ENCODE peak calls at places on chromosomes 7 and 10, in four cellular contexts. B is AG04450, Z is fibroblast of lung, X is fibroblast of villous mesenchyme. F is an unnamed sample.

GRCh38 chr7:19117081-19117869 is at the start of gene TWIST1:
- DNase-seq in X (peak), Z (peak), B (peak), F (peak)

GRCh38 chr7:79529214-79529895 is 75.9 kb upstream of the MAGI2 start:
- DNase-seq in X (no peak), Z (no peak), B (no peak), F (no peak)

GRCh38 chr7:106327538-106328481 is 43.0 kb upstream of the NAMPT start:
- DNase-seq in B (no peak), X (no peak), Z (no peak), F (no peak)

GRCh38 chr7:25132430-25132829 is 7.4 kb upstream of the CYCS start:
- DNase-seq in Z (no peak), X (no peak), B (no peak), F (no peak)

GRCh38 chr10:115956225-115957009 is 316.6 kb downstream of the GFRA1 start:
- DNase-seq in X (no peak), Z (peak), B (no peak), F (no peak)

GRCh38 chr10:2456834-2457233 is 610.5 kb upstream of the PFKP start:
- DNase-seq in X (no peak), B (no peak), Z (no peak), F (no peak)

GRCh38 chr7:155965010-155965409 is 152.7 kb upstream of the SHH start:
- DNase-seq in B (no peak), Z (peak), X (no peak), F (no peak)

GRCh38 chr10:3043512-3044368 is 23.6 kb upstream of the PFKP start:
- DNase-seq in Z (peak), B (no peak), X (peak), F (peak)

GRCh38 chr7:149440222-149440621 is 20.6 kb downstream of the ZNF777 start:
- DNase-seq in X (no peak), B (no peak), Z (no peak), F (no peak)

GRCh38 chr10:68096913-68097509 is 12.3 kb upstream of the MYPN start:
- DNase-seq in X (peak), B (no peak), Z (peak), F (peak)

GRCh38 chr10:106132956-106133355 is 1031.5 kb downstream of the SORCS1 start:
- DNase-seq in Z (no peak), X (no peak), B (no peak), F (no peak)

GRCh38 chr7:131949659-131950058 is 393.2 kb upstream of the PODXL start:
- DNase-seq in Z (no peak), X (no peak), B (no peak), F (no peak)

GRCh38 chr10:49187044-49187484 is 1.1 kb downstream of the TMEM273 start:
- DNase-seq in Z (no peak), X (no peak), B (no peak), F (no peak)

GRCh38 chr7:18221377-18222290 is 194.0 kb upstream of the PRPS1L1 start:
- DNase-seq in X (peak), B (no peak), Z (peak), F (peak)

GRCh38 chr7:12661581-12661980 is 25.9 kb upstream of the ARL4A start:
- DNase-seq in X (no peak), Z (peak), B (no peak), F (no peak)

GRCh38 chr7:107742678-107743566 is 1.0 kb upstream of the CBLL1 start:
- DNase-seq in Z (no peak), B (no peak), X (no peak), F (no peak)

GRCh38 chr7:77197135-77197534 is 2.5 kb downstream of the FGL2 start:
- DNase-seq in B (no peak), X (no peak), Z (no peak), F (no peak)
- H3K4me3 ChIP-seq in B (peak), X (no peak), Z (peak), F (no peak)

GRCh38 chr10:69333205-69333604 is 54.9 kb downstream of the HK1 start:
- DNase-seq in B (no peak), Z (no peak), X (peak), F (peak)
- TF ChIP-seq CTCF in B (peak), Z (peak), X (peak), F (peak)

GRCh38 chr7:7881581-7881980 is 87.0 kb upstream of the GLCCI1 start:
- DNase-seq in Z (no peak), X (no peak), B (no peak), F (no peak)
- H3K4me3 ChIP-seq in Z (no peak), X (no peak), B (no peak), F (no peak)

GRCh38 chr7:143892527-143893300 is 9.3 kb downstream of the TCAF1 start:
- DNase-seq in B (no peak), Z (peak), X (peak), F (peak)
- TF ChIP-seq CTCF in B (no peak), Z (no peak), X (peak), F (peak)

GRCh38 chr10:113560071-113560470 is 7.2 kb downstream of the HABP2 start:
- DNase-seq in B (no peak), Z (no peak), X (no peak), F (no peak)

GRCh38 chr10:113557389-113558321 is 4.8 kb downstream of the HABP2 start:
- DNase-seq in Z (no peak), B (no peak), X (no peak), F (peak)

GRCh38 chr10:113555751-113556150 is 2.9 kb downstream of the HABP2 start:
- DNase-seq in X (no peak), Z (no peak), B (no peak), F (no peak)

GRCh38 chr10:113561214-113561613 is 8.4 kb downstream of the HABP2 start:
- DNase-seq in B (no peak), Z (no peak), X (no peak), F (no peak)

GRCh38 chr10:113558336-113558735 is 5.5 kb downstream of the HABP2 start:
- DNase-seq in B (no peak), Z (no peak), X (no peak), F (no peak)
- H3K4me3 ChIP-seq in B (no peak), Z (no peak), X (no peak), F (no peak)

DNA sequence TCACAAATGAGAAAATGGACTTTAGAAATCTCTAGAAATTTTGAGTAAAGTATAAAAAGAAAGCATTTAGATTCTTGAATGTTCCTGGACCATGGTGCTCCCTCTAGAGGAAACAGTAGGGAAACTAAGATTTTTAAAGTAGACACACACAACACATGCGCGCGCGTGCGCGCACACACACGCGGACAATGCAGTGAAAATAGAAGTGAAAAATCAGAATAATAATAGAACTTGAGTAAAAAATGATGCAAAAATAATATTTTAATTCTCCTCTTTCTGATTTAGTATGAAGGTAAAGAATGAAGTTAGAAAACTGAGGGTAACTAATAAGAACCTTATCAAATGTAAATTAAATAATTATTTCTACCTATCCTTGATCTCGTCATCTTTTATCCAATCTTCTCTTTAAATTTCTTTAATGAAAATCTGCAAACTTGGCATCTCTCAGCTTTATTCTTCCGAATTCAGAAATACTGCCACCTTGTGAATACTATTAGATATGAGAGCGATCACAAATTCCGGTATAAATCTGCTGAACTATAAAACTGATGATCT is 117.0 kb upstream of the AMPH start:
- DNase-seq in Z (peak), X (peak), B (no peak), F (peak)
- TF ChIP-seq CTCF in Z (peak), X (peak), B (peak), F (peak)

F was measured in fibroblast of pulmonary artery.